ENCODE peak calls at places on chromosomes 6 and 20, in four cellular contexts. R is GM23248, A is DND-41, U is stomach. V is an unnamed sample.

GRCh38 chr6:116070990-116071389 is 10.3 kb upstream of the FRK start:
- DNase-seq in R (no peak), A (no peak), U (no peak), V (no peak)

GRCh38 chr20:52295556-52295955 is 104.0 kb upstream of the ZFP64 start:
- DNase-seq in R (peak; percentile 8), A (no peak), U (no peak), V (no peak)

GRCh38 chr6:87393026-87393622 is 14.6 kb upstream of the CFAP206 start:
- DNase-seq in R (peak; percentile 74), A (peak; percentile 55), U (no peak), V (peak; percentile 55)

GRCh38 chr20:61558726-61559125 is 306.7 kb downstream of the CDH4 start:
- DNase-seq in R (peak; percentile 54), A (no peak), U (no peak), V (no peak)

GRCh38 chr6:169188051-169188863 is 65.4 kb downstream of the THBS2 start:
- DNase-seq in R (peak; percentile 89), A (peak; percentile 12), U (no peak), V (no peak)

GRCh38 chr6:134178230-134179044 is 126.0 kb upstream of the SLC2A12 start:
- DNase-seq in R (peak; percentile 97), A (peak; percentile 77), U (peak; percentile 67), V (peak; percentile 75)

GRCh38 chr20:60804240-60804917 is 447.7 kb upstream of the CDH4 start:
- DNase-seq in R (no peak), A (no peak), U (no peak), V (no peak)

GRCh38 chr6:34568341-34568680 is 12.2 kb upstream of the SPDEF start:
- DNase-seq in R (no peak), A (no peak), U (no peak), V (no peak)

GRCh38 chr20:40689100-40689942 is at the start of gene MAFB:
- DNase-seq in R (peak; percentile 98), A (peak; percentile 87), U (peak; percentile 88), V (peak; percentile 5)

GRCh38 chr6:45835725-45836437 is 179.8 kb downstream of the CLIC5 start:
- DNase-seq in R (peak; percentile 10), A (no peak), U (no peak), V (no peak)

GRCh38 chr20:8656335-8656734 is 412.6 kb upstream of the PLCB4 start:
- DNase-seq in R (peak; percentile 17), A (no peak), U (no peak), V (no peak)

GRCh38 chr6:111653961-111654360 is 48.3 kb upstream of the TRAF3IP2 start:
- DNase-seq in R (no peak), A (no peak), U (no peak), V (no peak)

GRCh38 chr20:1020614-1021013 is 18.5 kb upstream of the RSPO4 start:
- DNase-seq in R (no peak), A (no peak), U (no peak), V (no peak)

GRCh38 chr20:49677777-49678758 is 35.6 kb downstream of the B4GALT5 start:
- DNase-seq in R (no peak), A (no peak), U (peak; percentile 55), V (no peak)

GRCh38 chr6:146419576-146419975 is 124.1 kb upstream of the RAB32 start:
- DNase-seq in R (no peak), A (no peak), U (no peak), V (no peak)

GRCh38 chr6:22448311-22448711 is 121.1 kb upstream of the HDGFL1 start:
- DNase-seq in R (no peak), A (no peak), U (no peak), V (no peak)

GRCh38 chr6:33534702-33535101 is 45.4 kb downstream of the BAK1 start:
- DNase-seq in R (no peak), A (no peak), U (no peak), V (no peak)

GRCh38 chr20:6956574-6956973 is 189.1 kb downstream of the BMP2 start:
- DNase-seq in R (peak; percentile 3), A (no peak), U (no peak), V (no peak)

GRCh38 chr6:156776841-156777576 is at the start of gene ARID1B:
- DNase-seq in R (peak; percentile 93), A (peak; percentile 80), U (peak; percentile 87), V (peak; percentile 86)

GRCh38 chr6:133046576-133046975 is 194.6 kb upstream of the EYA4 start:
- DNase-seq in R (no peak), A (no peak), U (no peak), V (no peak)

GRCh38 chr6:100305237-100305869 is 159.4 kb downstream of the SIM1 start:
- DNase-seq in R (no peak), A (no peak), U (no peak), V (no peak)

GRCh38 chr6:44649365-44650025 is 262.0 kb downstream of the CDC5L start:
- DNase-seq in R (peak; percentile 76), A (no peak), U (no peak), V (no peak)

GRCh38 chr20:40232288-40232687 is 456.7 kb downstream of the MAFB start:
- DNase-seq in R (peak; percentile 5), A (no peak), U (no peak), V (no peak)

GRCh38 chr6:56540950-56541600 is 101.6 kb downstream of the DST start:
- DNase-seq in R (peak; percentile 57), A (no peak), U (no peak), V (no peak)

GRCh38 chr20:7609250-7609649 is 331.0 kb downstream of the HAO1 start:
- DNase-seq in R (no peak), A (no peak), U (no peak), V (no peak)

GRCh38 chr6:133567656-133568055 is 321.3 kb upstream of the TCF21 start:
- DNase-seq in R (peak; percentile 54), A (no peak), U (no peak), V (no peak)

GRCh38 chr6:141551318-141551717 is 581.4 kb upstream of the GJE1 start:
- DNase-seq in R (peak; percentile 6), A (no peak), U (no peak), V (no peak)

GRCh38 chr6:170510631-170511030 is 42.5 kb downstream of the PSMB1 start:
- DNase-seq in R (no peak), A (no peak), U (no peak), V (no peak)

GRCh38 chr6:34182751-34183531 is 37.1 kb upstream of the GRM4 start:
- DNase-seq in R (no peak), A (peak; percentile 92), U (peak; percentile 26), V (peak; percentile 81)

GRCh38 chr6:121614115-121614514 is 178.7 kb downstream of the GJA1 start:
- DNase-seq in R (no peak), A (no peak), U (no peak), V (no peak)

GRCh38 chr20:25462166-25462565 is 54.7 kb downstream of the GINS1 start:
- DNase-seq in R (no peak), A (no peak), U (no peak), V (no peak)

GRCh38 chr6:15036690-15037245 is 209.1 kb upstream of the JARID2 start:
- DNase-seq in R (no peak), A (peak; percentile 9), U (peak; percentile 39), V (no peak)

GRCh38 chr20:20096421-20096820 is 44.1 kb downstream of the CFAP61 start:
- DNase-seq in R (peak; percentile 29), A (no peak), U (no peak), V (no peak)

GRCh38 chr6:162123797-162124196 is 603.8 kb downstream of the PRKN start:
- DNase-seq in R (peak; percentile 10), A (no peak), U (no peak), V (no peak)

GRCh38 chr6:135135835-135136234 is 45.3 kb upstream of the MYB start:
- DNase-seq in R (no peak), A (no peak), U (no peak), V (no peak)

GRCh38 chr20:25191689-25192088 is 3.8 kb upstream of the ENTPD6 start:
- DNase-seq in R (no peak), A (no peak), U (no peak), V (no peak)

GRCh38 chr6:129195666-129196065 is 312.7 kb downstream of the LAMA2 start:
- DNase-seq in R (no peak), A (no peak), U (no peak), V (no peak)

GRCh38 chr6:167733740-167734661 is 92.7 kb upstream of the AFDN start:
- DNase-seq in R (peak; percentile 4), A (no peak), U (peak; percentile 22), V (no peak)
- H3K4me3 ChIP-seq in R (no peak overlapping the region), A (no peak overlapping the region), U (no peak overlapping the region), V (no peak overlapping the region)

DNA sequence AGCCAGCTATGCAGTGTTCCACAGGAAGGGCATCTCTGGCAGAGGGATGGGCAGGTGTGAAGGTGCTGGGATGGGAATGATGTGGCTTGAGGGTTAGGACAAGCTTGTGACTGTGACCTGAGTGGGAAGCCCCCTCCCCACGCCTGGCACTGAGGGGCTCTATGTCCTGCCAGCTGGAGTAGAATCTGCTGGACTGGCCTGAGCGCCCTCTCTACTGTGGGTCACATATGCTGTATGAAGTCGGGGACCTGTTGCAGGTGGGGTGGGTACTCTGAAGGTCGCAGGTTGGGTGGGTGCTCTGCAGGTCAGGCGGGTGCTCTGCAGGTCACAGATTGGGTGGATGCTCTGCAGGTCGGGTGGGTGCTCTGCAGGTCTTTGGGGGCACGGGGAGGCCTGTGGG is 20.3 kb downstream of the KCNG1 start:
- DNase-seq in R (no peak), A (no peak), U (no peak), V (no peak)
- H3K36me3 ChIP-seq in R (no peaks in the 10 kb centered on the region), A (no peaks in the 10 kb centered on the region), U (no peaks in the 10 kb centered on the region), V (no peaks in the 10 kb centered on the region)

GRCh38 chr6:166932616-166933015 is 23.7 kb downstream of the RNASET2 start:
- DNase-seq in R (no peak), A (no peak), U (no peak), V (no peak)
- H3K4me3 ChIP-seq in R (no peak overlapping the region), A (no peak overlapping the region), U (no peak overlapping the region), V (no peak overlapping the region)

GRCh38 chr6:7229376-7230326 is 83.3 kb downstream of the SSR1 start:
- DNase-seq in R (no peak), A (no peak), U (no peak), V (no peak)

GRCh38 chr6:7232351-7232750 is 80.6 kb downstream of the SSR1 start:
- DNase-seq in R (peak; percentile 15), A (no peak), U (no peak), V (no peak)

GRCh38 chr6:7230956-7231713 is 81.9 kb downstream of the SSR1 start:
- DNase-seq in R (no peak), A (no peak), U (no peak), V (no peak)

GRCh38 chr6:7230327-7230691 is 82.7 kb downstream of the SSR1 start:
- DNase-seq in R (no peak), A (no peak), U (no peak), V (no peak)

DNA sequence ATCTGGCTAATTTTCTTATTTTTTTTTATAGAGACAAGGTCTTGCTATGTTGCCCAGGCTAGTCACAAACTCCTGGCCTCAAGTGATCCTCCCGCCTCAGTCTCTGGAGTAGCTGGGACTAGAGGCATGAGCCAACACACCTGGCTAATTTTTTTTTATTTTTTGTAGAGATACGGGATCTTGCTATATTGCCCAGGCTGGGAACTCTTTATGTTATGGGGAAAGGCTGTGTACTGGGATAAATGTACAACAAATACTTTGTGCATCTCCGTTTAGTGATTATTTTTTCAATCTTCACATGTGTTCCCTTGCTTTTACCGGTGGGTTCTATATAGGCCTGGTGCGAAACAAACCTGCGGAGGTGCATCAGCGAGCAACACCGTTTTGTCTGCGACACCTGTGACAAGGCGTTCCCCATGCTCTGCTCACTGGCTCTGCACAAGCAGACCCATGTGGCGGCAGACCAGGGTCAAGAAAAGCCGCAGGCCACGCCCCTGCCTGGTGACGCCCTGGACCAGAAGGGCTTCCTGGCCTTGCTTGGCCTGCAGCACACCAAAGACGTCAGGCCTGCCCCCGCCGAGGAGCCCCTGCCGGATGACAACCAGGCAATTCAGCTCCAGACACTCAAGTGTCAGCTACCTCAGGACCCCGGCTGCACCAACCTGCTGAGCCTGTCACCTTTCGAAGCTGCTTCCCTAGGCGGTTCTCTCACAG is 84.2 kb downstream of the SSR1 start:
- DNase-seq in R (no peak), A (no peak), U (no peak), V (no peak)
- H3K36me3 ChIP-seq in R (peaks cover 15% of the 10 kb centered on the region), A (peaks cover 76% of the 10 kb centered on the region), U (peaks cover 96% of the 10 kb centered on the region), V (peaks cover 54% of the 10 kb centered on the region)

V was measured in CD4-positive, alpha-beta memory T cell.